ENCODE peak calls at places on chromosomes 5 and 9, in seven cellular contexts. W is psoas muscle; O is CD4-positive, alpha-beta T cell; V is ovary; R is cardiac muscle cell; U is adrenal gland; J is OCI-LY7. P is an unnamed sample.

GRCh38 chr5:180629703-180630382 is 19.6 kb downstream of the FLT4 start:
- DNase-seq in W (no peak), O (no peak), V (no peak), R (no peak), U (no peak), J (no peak), P (no peak)

GRCh38 chr9:133773889-133774655 is 35.9 kb upstream of the SARDH start:
- DNase-seq in W (no peak), O (no peak), V (no peak), R (no peak), U (peak; percentile 6), J (no peak), P (no peak)

GRCh38 chr5:95870105-95870672 is 47.7 kb upstream of the GLRX start:
- DNase-seq in W (no peak), O (no peak), V (no peak), R (no peak), U (no peak), J (no peak), P (no peak)

GRCh38 chr5:102294996-102295395 is 1.1 kb downstream of the SLCO4C1 start:
- DNase-seq in W (no peak), O (no peak), V (no peak), R (no peak), U (no peak), J (no peak), P (no peak)

GRCh38 chr5:42812620-42813019 is 928 bp upstream of the SELENOP start:
- DNase-seq in W (no peak), O (no peak), V (no peak), R (no peak), U (no peak), J (no peak), P (no peak)

GRCh38 chr5:64505769-64506566 is at the start of gene RGS7BP:
- DNase-seq in W (peak; percentile 63), O (no peak), V (peak; percentile 13), R (peak; percentile 80), U (peak; percentile 46), J (no peak), P (peak; percentile 13)

GRCh38 chr5:52856564-52856963 is 68.8 kb downstream of the ITGA1 start:
- DNase-seq in W (no peak), O (no peak), V (no peak), R (no peak), U (no peak), J (no peak), P (no peak)

GRCh38 chr5:35857004-35857345 is 284 bp downstream of the IL7R start:
- DNase-seq in W (no peak), O (no peak), V (no peak), R (no peak), U (no peak), J (no peak), P (no peak)

GRCh38 chr5:80977764-80978163 is 17.6 kb downstream of the RASGRF2 start:
- DNase-seq in W (no peak), O (no peak), V (no peak), R (no peak), U (no peak), J (no peak), P (no peak)

GRCh38 chr5:73867344-73868335 is 241.6 kb downstream of the ARHGEF28 start:
- DNase-seq in W (no peak), O (no peak), V (no peak), R (no peak), U (no peak), J (no peak), P (no peak)

GRCh38 chr9:127293767-127294166 is 29.2 kb downstream of the GARNL3 start:
- DNase-seq in W (no peak), O (no peak), V (no peak), R (no peak), U (no peak), J (no peak), P (no peak)

GRCh38 chr5:80957031-80957761 is 3.0 kb upstream of the RASGRF2 start:
- DNase-seq in W (no peak), O (no peak), V (no peak), R (no peak), U (no peak), J (no peak), P (no peak)

GRCh38 chr5:131198625-131199024 is 27.9 kb downstream of the LYRM7 start:
- DNase-seq in W (no peak), O (no peak), V (no peak), R (no peak), U (no peak), J (no peak), P (no peak)

GRCh38 chr5:134523543-134524136 is 1.8 kb upstream of the JADE2 start:
- DNase-seq in W (no peak), O (no peak), V (no peak), R (no peak), U (no peak), J (peak; percentile 31), P (no peak)

GRCh38 chr9:93134740-93135444 is 841 bp upstream of the NINJ1 start:
- DNase-seq in W (peak; percentile 54), O (no peak), V (no peak), R (no peak), U (no peak), J (no peak), P (no peak)
- H3K27ac ChIP-seq in W (peak overlapping the region; percentile 98), O (peak overlapping the region; percentile 96), V (peak overlapping the region; percentile 96), R (no peak overlapping the region), U (peak overlapping the region; percentile 97), J (no peak overlapping the region), P (peak overlapping the region; percentile 94)

GRCh38 chr5:113343343-113343742 is 91.4 kb downstream of the TSSK1B start:
- DNase-seq in W (no peak), O (no peak), V (no peak), R (peak; percentile 59), U (no peak), J (no peak), P (no peak)

GRCh38 chr5:113336975-113337374 is 97.8 kb downstream of the TSSK1B start:
- DNase-seq in W (no peak), O (no peak), V (no peak), R (peak; percentile 67), U (no peak), J (peak; percentile 23), P (peak; percentile 55)

GRCh38 chr5:113337515-113338140 is 97.2 kb downstream of the TSSK1B start:
- DNase-seq in W (no peak), O (no peak), V (no peak), R (no peak), U (no peak), J (no peak), P (no peak)

GRCh38 chr5:113338628-113339027 is 96.2 kb downstream of the TSSK1B start:
- DNase-seq in W (no peak), O (no peak), V (no peak), R (no peak), U (no peak), J (no peak), P (no peak)

DNA sequence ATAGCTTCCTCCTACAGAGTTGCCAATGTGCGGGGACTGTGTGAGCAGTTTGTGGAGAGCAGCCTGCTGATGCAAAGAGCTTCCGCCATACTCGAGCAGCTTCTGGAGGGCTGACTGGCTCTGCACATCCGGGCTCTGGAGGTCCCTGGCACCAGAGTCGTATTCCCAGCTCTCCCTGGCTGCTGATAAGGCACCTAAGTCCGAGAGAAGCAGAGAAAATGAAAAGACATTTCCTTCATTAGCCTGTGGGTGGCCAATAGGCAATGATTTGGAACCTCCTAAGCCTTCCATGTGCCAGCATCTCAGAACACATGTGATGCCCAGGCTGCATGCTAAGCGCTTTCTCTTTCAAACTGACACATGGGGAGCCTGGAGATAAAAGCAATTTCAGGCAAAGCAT is 94.3 kb downstream of the TSSK1B start:
- DNase-seq in W (no peak), O (no peak), V (no peak), R (no peak), U (no peak), J (no peak), P (no peak)
- TF ChIP-seq CTCF in W (no peak), O (no peak), V (no peak), R (no peak), U (no peak), J (peak; percentile 28), P (no peak)

GRCh38 chr9:136915632-136916329 is 28.8 kb downstream of the FBXW5 start:
- DNase-seq in W (no peak), O (no peak), V (no peak), R (no peak), U (no peak), J (no peak), P (no peak)
- H3K27ac ChIP-seq in W (no peak overlapping the region), O (no peak overlapping the region), V (no peak overlapping the region), R (no peak overlapping the region), U (no peak overlapping the region), J (no peak overlapping the region), P (peak overlapping the region; percentile 19)

GRCh38 chr9:79134654-79135053 is 437.1 kb upstream of the TLE4 start:
- DNase-seq in W (no peak), O (no peak), V (no peak), R (peak; percentile 24), U (no peak), J (peak; percentile 2), P (no peak)
- TF ChIP-seq CTCF in W (no peak), O (no peak), V (no peak), R (peak; percentile 35), U (no peak), J (peak; percentile 51), P (no peak)

GRCh38 chr5:158463188-158463587 is 604.2 kb upstream of the CLINT1 start:
- DNase-seq in W (no peak), O (no peak), V (no peak), R (no peak), U (no peak), J (no peak), P (no peak)
- H3K27ac ChIP-seq in W (peak overlapping the region; percentile 23), O (no peak overlapping the region), V (no peak overlapping the region), R (no peak overlapping the region), U (no peak overlapping the region), J (no peak overlapping the region), P (no peak overlapping the region)

GRCh38 chr9:26747611-26748010 is 145.0 kb downstream of the CAAP1 start:
- DNase-seq in W (no peak), O (no peak), V (no peak), R (no peak), U (no peak), J (no peak), P (no peak)

GRCh38 chr9:26742843-26743242 is 149.8 kb downstream of the CAAP1 start:
- DNase-seq in W (no peak), O (no peak), V (no peak), R (no peak), U (no peak), J (no peak), P (no peak)

GRCh38 chr9:26745111-26745510 is 147.5 kb downstream of the CAAP1 start:
- DNase-seq in W (no peak), O (no peak), V (no peak), R (no peak), U (no peak), J (no peak), P (no peak)

GRCh38 chr9:26746357-26747072 is 146.1 kb downstream of the CAAP1 start:
- DNase-seq in W (no peak), O (no peak), V (no peak), R (no peak), U (no peak), J (no peak), P (peak; percentile 60)

DNA sequence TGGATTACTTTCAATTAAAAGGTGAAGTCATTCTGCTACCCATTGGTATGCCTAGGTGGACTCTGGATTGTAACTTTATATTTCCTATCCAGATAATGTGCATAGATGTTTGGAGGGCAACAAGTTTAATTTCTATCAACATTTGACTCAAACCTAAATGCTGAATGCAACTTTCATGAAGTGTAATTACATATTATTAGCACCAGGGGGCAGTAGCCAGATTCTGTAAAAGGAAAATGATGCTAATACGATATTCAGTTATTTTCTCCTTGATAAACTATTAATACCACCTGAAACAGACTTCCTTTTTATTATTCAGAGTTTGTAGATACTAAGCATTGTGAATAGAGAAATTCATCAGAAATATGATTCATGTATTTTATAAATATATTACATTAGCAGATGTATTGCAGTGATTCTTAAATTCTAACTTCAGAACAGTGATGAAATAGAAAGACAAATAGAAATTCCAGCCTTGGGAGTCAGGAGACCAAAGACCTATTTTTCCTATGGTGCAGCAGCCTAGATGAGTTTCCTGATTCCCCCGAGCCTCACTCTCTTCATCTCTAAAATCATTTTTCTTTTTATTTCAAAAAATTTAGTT is 148.1 kb downstream of the CAAP1 start:
- DNase-seq in W (no peak), O (no peak), V (no peak), R (peak; percentile 41), U (no peak), J (peak; percentile 45), P (no peak)
- TF ChIP-seq CTCF in W (peak; percentile 78), O (peak; percentile 78), V (peak; percentile 30), R (peak; percentile 66), U (peak; percentile 70), J (peak; percentile 93), P (peak; percentile 92)

P was measured in RWPE1.